ENCODE peak calls at places on chromosome 14, in ten cellular contexts. O, J, A, X, B, M, S, Q, Z and D are unnamed samples.

GRCh38 chr14:68598621-68599447 is 194.0 kb downstream of the ZFP36L1 start:
- DNase-seq in M (peak), A (no peak), O (no peak), S (peak), X (peak), Q (peak), J (peak), B (peak), Z (peak), D (no peak)

GRCh38 chr14:65658202-65658601 is 245.7 kb downstream of the FUT8 start:
- DNase-seq in A (no peak), X (peak), O (peak), B (no peak), J (no peak), S (no peak), Z (no peak), M (no peak), Q (no peak), D (no peak)

GRCh38 chr14:53295985-53296582 is 143.0 kb upstream of the DDHD1 start:
- DNase-seq in O (no peak), X (peak), A (no peak), Q (peak), B (no peak), Z (no peak), J (no peak), S (no peak), M (no peak), D (peak)

GRCh38 chr14:62954165-62954564 is 91.1 kb downstream of the KCNH5 start:
- DNase-seq in Z (no peak), M (no peak), Q (no peak), S (no peak), X (no peak), O (no peak), A (no peak), B (no peak), J (no peak), D (no peak)

GRCh38 chr14:70585221-70585620 is 15.2 kb downstream of the MED6 start:
- DNase-seq in S (no peak), B (no peak), Z (no peak), M (no peak), X (no peak), J (no peak), O (no peak), Q (no peak), A (no peak), D (peak)

GRCh38 chr14:57747036-57747435 is 118.9 kb downstream of the SLC35F4 start:
- DNase-seq in M (no peak), J (peak), X (no peak), Z (no peak), O (no peak), B (no peak), S (peak), Q (peak), A (no peak), D (no peak)

GRCh38 chr14:105855893-105856675 is 329.7 kb downstream of the TMEM121 start:
- DNase-seq in M (peak), Q (no peak), J (peak), X (no peak), S (peak), Z (no peak), B (peak), O (no peak), A (peak), D (peak)

GRCh38 chr14:58752782-58753181 is 115.0 kb downstream of the DACT1 start:
- DNase-seq in Z (peak), B (peak), X (no peak), S (peak), M (peak), O (no peak), A (no peak), J (peak), Q (peak), D (no peak)

GRCh38 chr14:54420478-54421116 is 20.6 kb downstream of the CNIH1 start:
- DNase-seq in Q (peak), Z (no peak), B (no peak), J (no peak), O (no peak), A (no peak), X (peak), M (no peak), S (peak), D (peak)

GRCh38 chr14:94344389-94344788 is 21.3 kb upstream of the SERPINA6 start:
- DNase-seq in S (no peak), B (no peak), A (no peak), Z (no peak), O (no peak), J (no peak), Q (no peak), M (no peak), X (no peak), D (no peak)
- H3K4me3 ChIP-seq in S (no peak), B (no peak), A (no peak), Z (no peak), O (no peak), J (no peak), Q (no peak), M (no peak), X (no peak), D (no peak)

DNA sequence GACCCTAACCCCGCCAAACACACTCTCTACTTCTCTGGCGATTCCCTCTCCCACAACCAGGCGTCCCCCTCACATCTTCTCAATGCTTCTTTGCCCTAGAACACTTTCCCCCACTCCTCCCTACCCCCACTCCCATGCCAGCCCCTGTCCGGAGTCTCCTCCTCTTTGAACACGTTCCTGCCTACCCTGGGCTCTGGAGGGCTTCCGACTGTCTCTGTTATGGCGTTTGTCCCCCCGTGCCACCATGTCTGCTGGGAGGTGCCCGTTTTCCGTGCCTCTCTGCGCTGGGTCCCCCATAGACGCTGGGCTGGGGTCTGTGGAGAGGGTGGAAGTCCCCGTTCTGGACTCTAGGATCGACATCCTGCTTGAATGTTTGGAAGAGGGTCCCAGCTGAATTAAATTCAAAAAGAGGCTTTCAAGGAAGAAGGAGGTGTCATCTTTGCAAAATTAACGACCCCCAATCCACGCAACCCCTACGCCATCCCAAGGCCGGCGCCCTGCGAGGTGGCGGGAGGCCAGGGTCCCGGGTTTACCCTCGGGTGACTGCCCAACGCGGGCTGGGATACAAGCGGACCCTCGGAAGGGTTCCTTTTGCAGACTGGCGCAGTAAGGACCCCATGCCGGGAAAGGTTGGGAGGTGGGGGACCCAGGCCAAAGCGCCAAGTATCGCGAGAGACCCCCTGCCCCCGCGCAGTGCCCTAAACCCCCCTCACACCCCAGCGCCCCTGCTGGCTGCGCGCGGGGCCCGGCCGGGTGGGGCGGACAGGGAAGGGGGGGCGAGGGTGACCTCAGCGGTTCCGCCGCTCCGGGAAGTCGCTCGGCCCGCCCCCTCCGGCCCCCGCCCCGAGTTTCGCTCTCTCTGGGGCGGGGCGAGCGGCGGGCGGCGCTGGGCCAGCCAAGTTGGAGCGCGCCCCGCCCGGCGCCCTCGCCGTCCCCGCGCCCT is 973 bp upstream of the ZBTB42 start:
- DNase-seq in B (peak), Q (peak), S (peak), A (peak), M (peak), Z (peak), J (peak), O (no peak), X (peak), D (peak)
- H3K4me3 ChIP-seq in B (peak), Q (peak), S (peak), A (peak), M (peak), Z (peak), J (peak), O (peak), X (peak), D (peak)

DNA sequence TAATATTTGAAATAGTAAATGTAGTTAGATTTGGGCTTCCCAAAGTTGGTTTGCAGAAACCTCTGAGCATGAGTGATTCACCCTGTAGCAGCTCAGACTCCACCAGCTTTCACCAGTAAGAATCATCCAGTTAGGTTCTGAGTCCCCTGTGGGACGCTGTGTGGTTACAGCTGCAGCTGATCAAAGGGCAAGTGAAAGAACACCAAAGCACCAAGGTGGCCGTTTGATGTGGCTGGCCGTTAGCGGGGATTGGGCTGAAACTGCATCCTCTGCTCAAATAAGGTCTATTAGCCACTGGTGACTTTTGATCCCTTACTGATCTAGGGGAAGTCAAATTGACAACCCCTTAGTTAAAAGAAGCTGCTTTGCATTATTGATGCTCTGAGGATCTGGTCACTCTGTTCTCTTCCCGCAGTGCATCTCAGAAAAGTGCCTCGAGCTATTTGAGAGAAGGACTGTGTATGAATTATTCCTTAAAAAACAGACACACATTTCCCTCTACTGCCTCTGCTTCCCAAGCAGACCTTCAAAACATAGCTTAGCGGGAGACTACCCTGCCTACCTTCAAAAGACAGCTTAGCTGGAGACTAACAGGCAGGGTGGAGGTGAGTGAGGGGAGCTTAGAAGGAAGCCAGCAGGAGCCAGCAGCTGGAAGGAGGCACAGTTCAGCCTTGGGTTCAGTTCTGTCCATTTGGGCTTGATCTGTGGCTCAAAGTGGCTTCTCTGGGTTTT is 3.7 kb downstream of the ABHD12B start:
- DNase-seq in J (no peak), Z (no peak), S (no peak), M (no peak), Q (no peak), O (no peak), B (no peak), A (peak), X (peak), D (no peak)
- H3K4me3 ChIP-seq in J (no peak), Z (no peak), S (no peak), M (no peak), Q (no peak), O (no peak), B (no peak), A (no peak), X (no peak), D (no peak)

DNA sequence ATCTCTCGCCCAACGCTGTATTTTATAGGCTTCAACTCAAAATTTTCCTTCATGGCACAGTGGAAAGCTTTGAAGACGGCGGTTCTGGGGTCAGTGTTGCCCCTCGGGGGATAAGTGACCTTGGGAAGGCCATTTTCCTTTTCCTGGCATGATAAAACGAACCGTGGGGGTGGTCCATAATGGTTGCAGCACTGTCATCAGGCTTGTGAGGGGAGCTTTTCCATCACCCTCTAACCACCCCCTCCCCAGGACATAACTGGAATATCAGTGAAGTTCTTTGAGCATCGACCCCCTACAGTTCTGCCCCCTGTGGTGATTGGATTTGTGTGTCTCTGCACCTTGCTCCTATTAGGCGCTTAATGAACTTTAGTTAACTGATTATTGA is 16.0 kb downstream of the FOS start:
- DNase-seq in B (no peak), Z (no peak), O (no peak), M (no peak), A (no peak), J (no peak), X (no peak), Q (no peak), S (no peak), D (peak)
- H3K4me3 ChIP-seq in B (peak), Z (peak), O (peak), M (peak), A (peak), J (peak), X (peak), Q (peak), S (peak), D (peak)

GRCh38 chr14:94596361-94596760 is 15.1 kb downstream of the SERPINA5 start:
- DNase-seq in O (no peak), Z (no peak), X (no peak), J (no peak), Q (no peak), A (no peak), M (no peak), S (no peak), B (peak), D (no peak)

GRCh38 chr14:94593376-94593748 is 12.1 kb downstream of the SERPINA5 start:
- DNase-seq in M (peak), J (no peak), X (no peak), O (no peak), Q (no peak), Z (no peak), B (no peak), S (peak), A (no peak), D (no peak)

GRCh38 chr14:94593749-94594431 is 12.7 kb downstream of the SERPINA5 start:
- DNase-seq in J (no peak), Z (no peak), A (no peak), S (no peak), M (no peak), B (peak), O (no peak), Q (no peak), X (no peak), D (no peak)

GRCh38 chr14:94595912-94596311 is 14.7 kb downstream of the SERPINA5 start:
- DNase-seq in M (no peak), S (no peak), Q (no peak), J (no peak), B (peak), Z (no peak), X (no peak), O (no peak), A (no peak), D (no peak)

GRCh38 chr14:94594441-94594840 is 13.2 kb downstream of the SERPINA5 start:
- DNase-seq in A (no peak), Q (no peak), X (no peak), B (peak), O (no peak), S (no peak), M (no peak), J (no peak), Z (no peak), D (no peak)
- H3K4me3 ChIP-seq in A (no peak), Q (no peak), X (no peak), B (no peak), O (no peak), S (no peak), M (no peak), J (no peak), Z (no peak), D (no peak)